ENCODE peak calls at places on chromosome 7, in five cellular contexts. F is colonic mucosa; X is stimulated activated CD4-positive, alpha-beta T cell treated with anti-CD3 and anti-CD28 coated beads, Interleukin-4, amount 100 ng/mL, for 48 hours; Q is NCI-H1092; H is activated CD4-positive, alpha-beta T cell treated with anti-CD3 and anti-CD28 coated beads, Interleukin-2, amount 50 U/mL, for 1 hour. L is an unnamed sample.

GRCh38 chr7:68964060-68964459 is 634.2 kb upstream of the AUTS2 start:
- DNase-seq in H (no peak), F (no peak), Q (no peak), X (no peak), L (no peak)

GRCh38 chr7:133353775-133354174 is 100.9 kb downstream of the EXOC4 start:
- DNase-seq in Q (no peak), H (no peak), F (no peak), X (no peak), L (no peak)

GRCh38 chr7:150943453-150943814 is 34.7 kb downstream of the KCNH2 start:
- DNase-seq in H (no peak), X (no peak), Q (no peak), F (no peak), L (peak)

GRCh38 chr7:27188666-27189559 is 3.9 kb upstream of the HOXA11 start:
- DNase-seq in Q (no peak), H (no peak), F (peak), X (no peak), L (peak)

GRCh38 chr7:91164948-91165845 is 99.0 kb upstream of the FZD1 start:
- DNase-seq in Q (no peak), F (no peak), H (no peak), X (no peak), L (no peak)

GRCh38 chr7:18520450-18521235 is 25.1 kb downstream of the HDAC9 start:
- DNase-seq in X (no peak), F (no peak), Q (no peak), H (no peak), L (no peak)

GRCh38 chr7:44395067-44395466 is 69.7 kb upstream of the CAMK2B start:
- DNase-seq in F (no peak), X (no peak), Q (peak), H (no peak), L (no peak)

GRCh38 chr7:78115876-78116275 is 317.3 kb downstream of the PHTF2 start:
- DNase-seq in F (no peak), X (no peak), H (no peak), Q (no peak), L (no peak)

GRCh38 chr7:106552645-106553445 is 108.1 kb downstream of the CCDC71L start:
- DNase-seq in X (no peak), H (no peak), Q (no peak), F (no peak), L (no peak)

GRCh38 chr7:30286749-30287148 is 2.4 kb downstream of the ZNRF2 start:
- DNase-seq in X (no peak), F (no peak), Q (no peak), H (no peak), L (no peak)

GRCh38 chr7:20577362-20578069 is 38.0 kb upstream of the ABCB5 start:
- DNase-seq in H (no peak), F (no peak), X (no peak), Q (no peak), L (no peak)

GRCh38 chr7:17487343-17487742 is 188.9 kb downstream of the AHR start:
- DNase-seq in F (no peak), X (no peak), Q (no peak), H (no peak), L (no peak)

GRCh38 chr7:28853834-28854749 is 104.0 kb downstream of the TRIL start:
- DNase-seq in Q (peak), H (peak), F (peak), X (peak), L (peak)

GRCh38 chr7:143375298-143376034 is 5.7 kb upstream of the ZYX start:
- DNase-seq in H (no peak), X (no peak), F (no peak), Q (no peak), L (no peak)

GRCh38 chr7:45930967-45931366 is 9.9 kb upstream of the IGFBP3 start:
- DNase-seq in F (no peak), Q (no peak), X (no peak), H (no peak), L (no peak)

GRCh38 chr7:106966121-106966520 is 78.4 kb upstream of the PRKAR2B start:
- DNase-seq in H (no peak), Q (no peak), X (no peak), F (no peak), L (no peak)

GRCh38 chr7:22204312-22204711 is 152.6 kb downstream of the RAPGEF5 start:
- DNase-seq in Q (no peak), X (no peak), F (no peak), H (no peak), L (no peak)

GRCh38 chr7:131346885-131347592 is 19.4 kb downstream of the MKLN1 start:
- DNase-seq in Q (no peak), H (no peak), F (no peak), X (no peak), L (no peak)

GRCh38 chr7:44368885-44369284 is 43.5 kb upstream of the CAMK2B start:
- DNase-seq in X (no peak), Q (no peak), H (no peak), F (no peak), L (no peak)

GRCh38 chr7:93036807-93037206 is 81.0 kb downstream of the SAMD9 start:
- DNase-seq in Q (no peak), F (no peak), H (no peak), X (no peak), L (no peak)

GRCh38 chr7:157664034-157664433 is 327.2 kb downstream of the DNAJB6 start:
- DNase-seq in H (no peak), X (no peak), Q (no peak), F (no peak), L (peak)

GRCh38 chr7:84042110-84042539 is 152.5 kb downstream of the SEMA3A start:
- DNase-seq in Q (no peak), X (no peak), F (no peak), H (no peak), L (no peak)

GRCh38 chr7:108202743-108203142 is 72.6 kb upstream of the LAMB4 start:
- DNase-seq in H (no peak), F (no peak), X (no peak), Q (no peak), L (no peak)

GRCh38 chr7:92691578-92691977 is 101.4 kb upstream of the FAM133B start:
- DNase-seq in X (no peak), Q (peak), F (peak), H (no peak), L (no peak)

GRCh38 chr7:87414400-87415188 is 60.9 kb downstream of the ABCB4 start:
- DNase-seq in Q (no peak), F (no peak), X (no peak), H (no peak), L (no peak)

GRCh38 chr7:34939175-34939574 is 98.1 kb downstream of the DPY19L1 start:
- DNase-seq in Q (no peak), H (no peak), F (no peak), X (no peak), L (no peak)

GRCh38 chr7:38463277-38464224 is 167.6 kb downstream of the AMPH start:
- DNase-seq in F (peak), X (peak), H (peak), Q (no peak), L (peak)

GRCh38 chr7:66921918-66922486 is 977 bp downstream of the TMEM248 start:
- DNase-seq in X (peak), Q (no peak), F (peak), H (peak), L (peak)

GRCh38 chr7:23350466-23350865 is 51.3 kb downstream of the MALSU1 start:
- DNase-seq in F (no peak), X (no peak), H (no peak), Q (no peak), L (no peak)

GRCh38 chr7:121081327-121081936 is 92.9 kb downstream of the CPED1 start:
- DNase-seq in Q (peak), X (no peak), H (no peak), F (no peak), L (no peak)

GRCh38 chr7:155203059-155203881 is 94.4 kb upstream of the INSIG1 start:
- DNase-seq in F (no peak), Q (no peak), H (no peak), X (no peak), L (no peak)

GRCh38 chr7:5630670-5631069 is 150.8 kb downstream of the RNF216 start:
- DNase-seq in F (no peak), Q (no peak), X (peak), H (peak), L (no peak)